ENCODE peak calls at places on chromosomes 12 and 14, in seven cellular contexts. L is fibroblast of lung; S is Kasumi-1; E is NCI-H1694 treated with DMSO at 0.1 percent for 48 hours; W is T-helper 17 cell; F is caudate nucleus; G is stimulated activated CD4-positive, alpha-beta T cell treated with anti-CD3 and anti-CD28 coated beads, Interleukin-4, amount 100 ng/mL, for 48 hours. M is an unnamed sample.
A peak's percentile ranks its signal among the peaks of the same experiment; 100 is the strongest.

GRCh38 chr14:37903561-37904191 is 304.0 kb upstream of the SSTR1 start:
- DNase-seq in L (peak; percentile 75), S (peak; percentile 76), E (peak; percentile 74), W (no peak), F (no peak), G (no peak), M (no peak)

GRCh38 chr12:2336409-2336829 is 283.6 kb downstream of the CACNA1C start:
- DNase-seq in L (peak; percentile 92), S (peak; percentile 33), E (no peak), W (no peak), F (no peak), G (no peak), M (no peak)

GRCh38 chr14:92160619-92161018 is 38.9 kb downstream of the CPSF2 start:
- DNase-seq in L (peak; percentile 84), S (no peak), E (no peak), W (no peak), F (peak; percentile 30), G (no peak), M (no peak)

GRCh38 chr14:95649230-95649629 is 37.0 kb upstream of the TCL1B start:
- DNase-seq in L (no peak), S (no peak), E (no peak), W (no peak), F (no peak), G (no peak), M (no peak)

GRCh38 chr14:65948302-65948701 is 535.8 kb downstream of the FUT8 start:
- DNase-seq in L (no peak), S (no peak), E (no peak), W (no peak), F (no peak), G (no peak), M (no peak)

GRCh38 chr12:65879878-65880277 is 55.6 kb downstream of the HMGA2 start:
- DNase-seq in L (peak; percentile 95), S (no peak), E (no peak), W (no peak), F (no peak), G (no peak), M (no peak)

GRCh38 chr14:29908652-29909577 is 18.7 kb downstream of the PRKD1 start:
- DNase-seq in L (no peak), S (no peak), E (no peak), W (no peak), F (no peak), G (no peak), M (no peak)

GRCh38 chr12:6950944-6951540 is at the start of gene PTPN6:
- DNase-seq in L (no peak), S (peak; percentile 54), E (no peak), W (no peak), F (no peak), G (no peak), M (peak; percentile 88)

GRCh38 chr14:51564460-51564859 is 87.2 kb upstream of the FRMD6 start:
- DNase-seq in L (no peak), S (no peak), E (no peak), W (no peak), F (no peak), G (no peak), M (no peak)

GRCh38 chr12:45312012-45312411 is 96.1 kb downstream of the ANO6 start:
- DNase-seq in L (no peak), S (no peak), E (no peak), W (no peak), F (no peak), G (no peak), M (no peak)

GRCh38 chr14:23548351-23549318 is 2.9 kb downstream of the ZFHX2 start:
- DNase-seq in L (peak; percentile 34), S (no peak), E (no peak), W (no peak), F (no peak), G (no peak), M (no peak)